ENCODE peak calls at places on chromosomes 5 and 9, in four cellular contexts. D, W, P and I are unnamed samples. For H3K27me3 and H3K4me1, the result is how much of the 10 kb centered on the place peaks cover.

GRCh38 chr9:70043285-70043684 is 363 bp upstream of the MAMDC2 start:
- DNase-seq in D (peak), W (no peak), P (no peak), I (no peak)

GRCh38 chr9:13688990-13689600 is 409.6 kb upstream of the MPDZ start:
- DNase-seq in D (peak), W (no peak), P (no peak), I (no peak)

GRCh38 chr5:93193756-93194155 is 387.3 kb downstream of the NR2F1-AS1 start:
- DNase-seq in D (no peak), W (no peak), P (no peak), I (no peak)

GRCh38 chr9:107239474-107239873 is 43.6 kb upstream of the RAD23B start:
- DNase-seq in D (no peak), W (no peak), P (no peak), I (no peak)

GRCh38 chr5:95773325-95774059 is 42.4 kb downstream of the RHOBTB3 start:
- DNase-seq in D (no peak), W (no peak), P (no peak), I (no peak)

GRCh38 chr5:109942646-109943045 is 252.9 kb downstream of the MAN2A1 start:
- DNase-seq in D (no peak), W (no peak), P (no peak), I (no peak)

GRCh38 chr5:9148242-9148641 is 397.6 kb downstream of the SEMA5A start:
- DNase-seq in D (no peak), W (no peak), P (no peak), I (no peak)

GRCh38 chr5:93621340-93621872 is 38.4 kb downstream of the NR2F1 start:
- DNase-seq in D (no peak), W (peak), P (peak), I (peak)

GRCh38 chr9:136631038-136632000 is 31.4 kb upstream of the EGFL7 start:
- DNase-seq in D (peak), W (peak), P (peak), I (peak)

GRCh38 chr9:136532799-136533774 is 12.8 kb downstream of the NOTCH1 start:
- DNase-seq in D (no peak), W (no peak), P (no peak), I (no peak)

GRCh38 chr5:169213479-169213878 is 87.5 kb downstream of the SLIT3 start:
- DNase-seq in D (no peak), W (no peak), P (no peak), I (no peak)

GRCh38 chr9:115944166-115944948 is 209.2 kb upstream of the PAPPA start:
- DNase-seq in D (peak), W (peak), P (peak), I (peak)

GRCh38 chr5:52580921-52581320 is 206.8 kb upstream of the ITGA1 start:
- DNase-seq in D (no peak), W (no peak), P (peak), I (no peak)

GRCh38 chr5:134647750-134648424 is 698 bp upstream of the SEC24A start:
- DNase-seq in D (no peak), W (no peak), P (no peak), I (no peak)

GRCh38 chr9:135478191-135478590 is 1.4 kb upstream of the PPP1R26 start:
- DNase-seq in D (no peak), W (no peak), P (no peak), I (no peak)

GRCh38 chr9:135479469-135480052 is at the start of gene PPP1R26:
- DNase-seq in D (peak), W (no peak), P (no peak), I (no peak)

GRCh38 chr9:135480942-135481315 is 1.3 kb downstream of the PPP1R26 start:
- DNase-seq in D (no peak), W (no peak), P (no peak), I (no peak)

GRCh38 chr9:135480071-135480941 is 724 bp downstream of the PPP1R26 start:
- DNase-seq in D (peak), W (no peak), P (no peak), I (no peak)

GRCh38 chr9:135478858-135479468 is 619 bp upstream of the PPP1R26 start:
- DNase-seq in D (peak), W (peak), P (peak), I (peak)
- H3K4me3 ChIP-seq in D (peak), W (no peak), P (peak), I (peak)

GRCh38 chr5:952597-953271 is 55.9 kb upstream of the NKD2 start:
- DNase-seq in D (peak), W (peak), P (no peak), I (no peak)
- H3K27me3 ChIP-seq in D (under half), W (under half), P (under half), I (half or more)

GRCh38 chr5:120901199-120901598 is 437.1 kb downstream of the PRR16 start:
- DNase-seq in D (no peak), W (no peak), P (no peak), I (no peak)
- H3K4me1 ChIP-seq in D (under half), W (under half), P (under half), I (under half)

GRCh38 chr5:160420331-160420610 is 1.4 kb upstream of the PTTG1 start:
- DNase-seq in D (no peak), W (no peak), P (no peak), I (no peak)

GRCh38 chr5:160418561-160419457 is at the start of gene SLU7:
- DNase-seq in D (peak), W (peak), P (peak), I (peak)

GRCh38 chr5:160419458-160420330 is 813 bp upstream of the SLU7 start:
- DNase-seq in D (no peak), W (no peak), P (no peak), I (no peak)

GRCh38 chr5:160421625-160422258 is at the start of gene PTTG1:
- DNase-seq in D (peak), W (peak), P (peak), I (peak)

GRCh38 chr5:160423025-160423554 is 1.4 kb downstream of the PTTG1 start:
- DNase-seq in D (no peak), W (no peak), P (no peak), I (no peak)
- H3K4me3 ChIP-seq in D (peak), W (no peak), P (no peak), I (no peak)